ENCODE peak calls at places on chromosomes 6 and 20, in nine cellular contexts. One of them, this sample, is unnamed.

GRCh38 chr6:18343741-18344140 is 43.4 kb upstream of the RNF144B start:
- DNase-seq in transverse colon: no peak
- DNase-seq in AG20443: peak
- DNase-seq in IMR-90: peak
- DNase-seq in hypothalamus: no peak
- DNase-seq in NCI-H82: no peak
- DNase-seq in body of pancreas: no peak
- DNase-seq in mesenchymal stem cell: peak
- DNase-seq in nucleus accumbens: no peak
- DNase-seq in this sample: no peak

GRCh38 chr20:23456416-23456815 is 3.7 kb upstream of the CST11 start:
- DNase-seq in IMR-90: no peak
- DNase-seq in mesenchymal stem cell: no peak
- DNase-seq in nucleus accumbens: no peak
- DNase-seq in NCI-H82: no peak
- DNase-seq in transverse colon: no peak
- DNase-seq in hypothalamus: no peak
- DNase-seq in AG20443: no peak
- DNase-seq in body of pancreas: no peak
- DNase-seq in this sample: no peak

GRCh38 chr20:62776692-62777527 is 19.4 kb upstream of the MRGBP start:
- DNase-seq in AG20443: no peak
- DNase-seq in IMR-90: peak
- DNase-seq in body of pancreas: peak
- DNase-seq in nucleus accumbens: no peak
- DNase-seq in mesenchymal stem cell: no peak
- DNase-seq in NCI-H82: peak
- DNase-seq in transverse colon: peak
- DNase-seq in hypothalamus: no peak
- DNase-seq in this sample: no peak

GRCh38 chr6:155132617-155133016 is 131.2 kb upstream of the CLDN20 start:
- DNase-seq in AG20443: no peak
- DNase-seq in IMR-90: no peak
- DNase-seq in transverse colon: no peak
- DNase-seq in NCI-H82: no peak
- DNase-seq in mesenchymal stem cell: no peak
- DNase-seq in body of pancreas: no peak
- DNase-seq in hypothalamus: no peak
- DNase-seq in nucleus accumbens: no peak
- DNase-seq in this sample: no peak

GRCh38 chr20:38787870-38788269 is 17.6 kb upstream of the PPP1R16B start:
- DNase-seq in hypothalamus: no peak
- DNase-seq in mesenchymal stem cell: no peak
- DNase-seq in IMR-90: no peak
- DNase-seq in body of pancreas: no peak
- DNase-seq in NCI-H82: no peak
- DNase-seq in AG20443: no peak
- DNase-seq in nucleus accumbens: no peak
- DNase-seq in transverse colon: no peak
- DNase-seq in this sample: no peak

GRCh38 chr20:25017257-25017803 is 24.8 kb upstream of the APMAP start:
- DNase-seq in hypothalamus: no peak
- DNase-seq in AG20443: no peak
- DNase-seq in body of pancreas: peak
- DNase-seq in transverse colon: peak
- DNase-seq in nucleus accumbens: no peak
- DNase-seq in IMR-90: no peak
- DNase-seq in mesenchymal stem cell: no peak
- DNase-seq in NCI-H82: no peak
- DNase-seq in this sample: peak

GRCh38 chr20:32072168-32072721 is 20.2 kb downstream of the HCK start:
- DNase-seq in transverse colon: no peak
- DNase-seq in nucleus accumbens: no peak
- DNase-seq in NCI-H82: peak
- DNase-seq in body of pancreas: no peak
- DNase-seq in hypothalamus: no peak
- DNase-seq in mesenchymal stem cell: peak
- DNase-seq in IMR-90: no peak
- DNase-seq in AG20443: no peak
- DNase-seq in this sample: no peak

GRCh38 chr6:45118684-45119230 is 209.4 kb upstream of the RUNX2 start:
- DNase-seq in NCI-H82: no peak
- DNase-seq in AG20443: no peak
- DNase-seq in transverse colon: no peak
- DNase-seq in IMR-90: no peak
- DNase-seq in mesenchymal stem cell: no peak
- DNase-seq in body of pancreas: no peak
- DNase-seq in nucleus accumbens: no peak
- DNase-seq in hypothalamus: no peak
- DNase-seq in this sample: no peak

GRCh38 chr20:14631011-14631410 is 293.6 kb upstream of the FLRT3 start:
- DNase-seq in IMR-90: no peak
- DNase-seq in hypothalamus: no peak
- DNase-seq in transverse colon: no peak
- DNase-seq in AG20443: no peak
- DNase-seq in mesenchymal stem cell: no peak
- DNase-seq in body of pancreas: no peak
- DNase-seq in nucleus accumbens: no peak
- DNase-seq in NCI-H82: no peak
- DNase-seq in this sample: peak

GRCh38 chr20:46814366-46815232 is 80.0 kb upstream of the EYA2 start:
- DNase-seq in IMR-90: peak
- DNase-seq in NCI-H82: peak
- DNase-seq in AG20443: peak
- DNase-seq in transverse colon: no peak
- DNase-seq in nucleus accumbens: no peak
- DNase-seq in body of pancreas: no peak
- DNase-seq in hypothalamus: no peak
- DNase-seq in mesenchymal stem cell: peak
- DNase-seq in this sample: no peak

GRCh38 chr6:8061736-8062135 is 2.5 kb downstream of the BLOC1S5 start:
- DNase-seq in AG20443: no peak
- DNase-seq in mesenchymal stem cell: no peak
- DNase-seq in body of pancreas: no peak
- DNase-seq in transverse colon: no peak
- DNase-seq in nucleus accumbens: no peak
- DNase-seq in hypothalamus: no peak
- DNase-seq in NCI-H82: no peak
- DNase-seq in IMR-90: no peak
- DNase-seq in this sample: no peak

GRCh38 chr6:156791261-156791850 is 14.2 kb downstream of the ARID1B start:
- DNase-seq in NCI-H82: peak
- DNase-seq in IMR-90: peak
- DNase-seq in transverse colon: no peak
- DNase-seq in AG20443: no peak
- DNase-seq in body of pancreas: no peak
- DNase-seq in nucleus accumbens: no peak
- DNase-seq in mesenchymal stem cell: peak
- DNase-seq in hypothalamus: no peak
- DNase-seq in this sample: no peak

GRCh38 chr6:148757944-148758343 is 11.1 kb downstream of the UST start:
- DNase-seq in mesenchymal stem cell: no peak
- DNase-seq in NCI-H82: no peak
- DNase-seq in body of pancreas: no peak
- DNase-seq in hypothalamus: no peak
- DNase-seq in AG20443: no peak
- DNase-seq in nucleus accumbens: no peak
- DNase-seq in transverse colon: no peak
- DNase-seq in IMR-90: no peak
- DNase-seq in this sample: no peak

GRCh38 chr6:169990095-169991030 is 238.9 kb downstream of the ERMARD start:
- DNase-seq in nucleus accumbens: peak
- DNase-seq in hypothalamus: no peak
- DNase-seq in mesenchymal stem cell: no peak
- DNase-seq in NCI-H82: peak
- DNase-seq in AG20443: no peak
- DNase-seq in transverse colon: peak
- DNase-seq in body of pancreas: no peak
- DNase-seq in IMR-90: no peak
- DNase-seq in this sample: peak

GRCh38 chr6:113854531-113855499 is 2.3 kb upstream of the MARCKS start:
- DNase-seq in AG20443: peak
- DNase-seq in transverse colon: peak
- DNase-seq in body of pancreas: peak
- DNase-seq in NCI-H82: peak
- DNase-seq in hypothalamus: peak
- DNase-seq in mesenchymal stem cell: peak
- DNase-seq in nucleus accumbens: peak
- DNase-seq in IMR-90: peak
- DNase-seq in this sample: peak

This sample was measured in mucosa of gallbladder.